ENCODE peak calls at places on chromosomes 13 and 19, in eight cellular contexts. One of them, this sample, is unnamed.

GRCh38 chr19:3785938-3786824 is at the start of gene MATK:
- DNase-seq in astrocyte: no peak
- DNase-seq in H9: no peak
- DNase-seq in fibroblast of lung: no peak
- DNase-seq in DND-41: peak; percentile 51
- DNase-seq in neuronal stem cell: no peak
- DNase-seq in PC-3: no peak
- DNase-seq in K562: peak; percentile 87
- DNase-seq in this sample: no peak

GRCh38 chr13:59601993-59602392 is 561.7 kb downstream of the DIAPH3 start:
- DNase-seq in PC-3: no peak
- DNase-seq in K562: no peak
- DNase-seq in DND-41: no peak
- DNase-seq in H9: no peak
- DNase-seq in neuronal stem cell: no peak
- DNase-seq in fibroblast of lung: no peak
- DNase-seq in astrocyte: no peak
- DNase-seq in this sample: no peak

GRCh38 chr19:35717665-35718344 is at the start of gene KMT2B:
- DNase-seq in DND-41: no peak
- DNase-seq in fibroblast of lung: no peak
- DNase-seq in astrocyte: no peak
- DNase-seq in K562: peak; percentile 95
- DNase-seq in H9: peak; percentile 98
- DNase-seq in neuronal stem cell: no peak
- DNase-seq in PC-3: peak; percentile 89
- DNase-seq in this sample: no peak

GRCh38 chr19:57068921-57069697 is 50.7 kb upstream of the USP29 start:
- DNase-seq in PC-3: peak; percentile 4
- DNase-seq in K562: peak; percentile 10
- DNase-seq in astrocyte: no peak
- DNase-seq in H9: no peak
- DNase-seq in DND-41: peak; percentile 10
- DNase-seq in neuronal stem cell: peak; percentile 33
- DNase-seq in fibroblast of lung: no peak
- DNase-seq in this sample: no peak

GRCh38 chr13:97435794-97436193 is 1.8 kb downstream of the RAP2A start:
- DNase-seq in PC-3: no peak
- DNase-seq in K562: no peak
- DNase-seq in neuronal stem cell: no peak
- DNase-seq in H9: no peak
- DNase-seq in DND-41: no peak
- DNase-seq in fibroblast of lung: peak; percentile 38
- DNase-seq in astrocyte: no peak
- DNase-seq in this sample: peak; percentile 47

GRCh38 chr13:27177852-27178251 is 6.2 kb upstream of the USP12 start:
- DNase-seq in DND-41: no peak
- DNase-seq in neuronal stem cell: no peak
- DNase-seq in astrocyte: no peak
- DNase-seq in fibroblast of lung: no peak
- DNase-seq in K562: peak; percentile 29
- DNase-seq in H9: peak; percentile 81
- DNase-seq in PC-3: no peak
- DNase-seq in this sample: no peak

GRCh38 chr13:36357692-36358091 is 11.5 kb upstream of the SPART start:
- DNase-seq in astrocyte: peak; percentile 80
- DNase-seq in PC-3: no peak
- DNase-seq in K562: no peak
- DNase-seq in fibroblast of lung: peak; percentile 81
- DNase-seq in neuronal stem cell: no peak
- DNase-seq in H9: no peak
- DNase-seq in DND-41: no peak
- DNase-seq in this sample: peak; percentile 10

GRCh38 chr13:41354416-41354815 is 43.3 kb downstream of the NAA16 start:
- DNase-seq in fibroblast of lung: peak; percentile 26
- DNase-seq in H9: no peak
- DNase-seq in PC-3: no peak
- DNase-seq in neuronal stem cell: no peak
- DNase-seq in K562: no peak
- DNase-seq in DND-41: no peak
- DNase-seq in astrocyte: no peak
- DNase-seq in this sample: peak; percentile 6

GRCh38 chr19:3190921-3191805 is 5.4 kb downstream of the NCLN start:
- DNase-seq in astrocyte: no peak
- DNase-seq in DND-41: no peak
- DNase-seq in neuronal stem cell: no peak
- DNase-seq in K562: no peak
- DNase-seq in fibroblast of lung: no peak
- DNase-seq in PC-3: no peak
- DNase-seq in H9: no peak
- DNase-seq in this sample: no peak

GRCh38 chr13:44664308-44664707 is 88.2 kb upstream of the TSC22D1 start:
- DNase-seq in fibroblast of lung: no peak
- DNase-seq in H9: no peak
- DNase-seq in neuronal stem cell: no peak
- DNase-seq in astrocyte: no peak
- DNase-seq in DND-41: no peak
- DNase-seq in K562: no peak
- DNase-seq in PC-3: no peak
- DNase-seq in this sample: no peak

GRCh38 chr13:97855570-97855970 is 97.9 kb upstream of the IPO5 start:
- DNase-seq in astrocyte: peak; percentile 73
- DNase-seq in DND-41: peak; percentile 28
- DNase-seq in K562: peak; percentile 54
- DNase-seq in neuronal stem cell: peak; percentile 67
- DNase-seq in fibroblast of lung: peak; percentile 78
- DNase-seq in PC-3: peak; percentile 77
- DNase-seq in H9: peak; percentile 46
- DNase-seq in this sample: peak; percentile 88

GRCh38 chr13:23984541-23984940 is 87.2 kb upstream of the C1QTNF9B start:
- DNase-seq in neuronal stem cell: no peak
- DNase-seq in fibroblast of lung: peak; percentile 56
- DNase-seq in H9: no peak
- DNase-seq in PC-3: peak; percentile 88
- DNase-seq in K562: no peak
- DNase-seq in DND-41: no peak
- DNase-seq in astrocyte: peak; percentile 50
- DNase-seq in this sample: no peak

GRCh38 chr19:57267294-57267693 is 13.0 kb upstream of the ZNF460 start:
- DNase-seq in astrocyte: peak; percentile 19
- DNase-seq in H9: no peak
- DNase-seq in neuronal stem cell: no peak
- DNase-seq in K562: no peak
- DNase-seq in DND-41: no peak
- DNase-seq in PC-3: peak; percentile 41
- DNase-seq in fibroblast of lung: peak; percentile 31
- DNase-seq in this sample: no peak

GRCh38 chr19:40974633-40975037 is 16.4 kb upstream of the CYP2B6 start:
- DNase-seq in K562: peak; percentile 78
- DNase-seq in H9: peak; percentile 83
- DNase-seq in astrocyte: peak; percentile 39
- DNase-seq in PC-3: peak; percentile 74
- DNase-seq in neuronal stem cell: peak; percentile 68
- DNase-seq in DND-41: peak; percentile 71
- DNase-seq in fibroblast of lung: peak; percentile 52
- DNase-seq in this sample: peak; percentile 76

GRCh38 chr19:42846597-42846996 is 32.9 kb downstream of the PSG1 start:
- DNase-seq in H9: no peak
- DNase-seq in DND-41: no peak
- DNase-seq in K562: no peak
- DNase-seq in PC-3: no peak
- DNase-seq in neuronal stem cell: no peak
- DNase-seq in fibroblast of lung: peak; percentile 22
- DNase-seq in astrocyte: peak; percentile 14
- DNase-seq in this sample: peak; percentile 62

GRCh38 chr13:100725472-100725871 is 50.9 kb upstream of the TMTC4 start:
- DNase-seq in fibroblast of lung: no peak
- DNase-seq in astrocyte: no peak
- DNase-seq in PC-3: no peak
- DNase-seq in neuronal stem cell: no peak
- DNase-seq in H9: no peak
- DNase-seq in K562: no peak
- DNase-seq in DND-41: no peak
- DNase-seq in this sample: no peak

GRCh38 chr19:55838251-55838650 is 1.9 kb downstream of the NLRP4 start:
- DNase-seq in K562: no peak
- DNase-seq in PC-3: no peak
- DNase-seq in fibroblast of lung: no peak
- DNase-seq in neuronal stem cell: no peak
- DNase-seq in astrocyte: no peak
- DNase-seq in H9: no peak
- DNase-seq in DND-41: no peak
- DNase-seq in this sample: no peak

GRCh38 chr13:95559100-95559499 is 6.6 kb downstream of the CLDN10 start:
- DNase-seq in PC-3: peak; percentile 84
- DNase-seq in H9: no peak
- DNase-seq in K562: no peak
- DNase-seq in neuronal stem cell: no peak
- DNase-seq in fibroblast of lung: no peak
- DNase-seq in astrocyte: no peak
- DNase-seq in DND-41: no peak
- DNase-seq in this sample: no peak

GRCh38 chr13:113018676-113019465 is 49.9 kb downstream of the MCF2L start:
- DNase-seq in K562: no peak
- DNase-seq in fibroblast of lung: no peak
- DNase-seq in neuronal stem cell: no peak
- DNase-seq in astrocyte: no peak
- DNase-seq in PC-3: no peak
- DNase-seq in H9: no peak
- DNase-seq in DND-41: no peak
- DNase-seq in this sample: no peak

GRCh38 chr13:99067160-99067985 is 89.5 kb upstream of the DOCK9 start:
- DNase-seq in astrocyte: peak; percentile 92
- DNase-seq in PC-3: peak; percentile 87
- DNase-seq in H9: no peak
- DNase-seq in K562: no peak
- DNase-seq in neuronal stem cell: no peak
- DNase-seq in DND-41: no peak
- DNase-seq in fibroblast of lung: peak; percentile 94
- DNase-seq in this sample: peak; percentile 84

GRCh38 chr19:6012416-6013170 is 34.7 kb upstream of the RANBP3 start:
- DNase-seq in H9: no peak
- DNase-seq in fibroblast of lung: no peak
- DNase-seq in PC-3: no peak
- DNase-seq in DND-41: no peak
- DNase-seq in K562: no peak
- DNase-seq in neuronal stem cell: no peak
- DNase-seq in astrocyte: no peak
- DNase-seq in this sample: no peak

GRCh38 chr13:38349386-38350113 is at the start of gene UFM1:
- DNase-seq in fibroblast of lung: peak; percentile 96
- DNase-seq in neuronal stem cell: peak; percentile 88
- DNase-seq in PC-3: peak; percentile 83
- DNase-seq in H9: peak; percentile 96
- DNase-seq in K562: peak; percentile 79
- DNase-seq in DND-41: peak; percentile 89
- DNase-seq in astrocyte: peak; percentile 93
- DNase-seq in this sample: peak; percentile 96

GRCh38 chr19:7533925-7534480 is 1.5 kb upstream of the PNPLA6 start:
- DNase-seq in astrocyte: peak; percentile 77
- DNase-seq in DND-41: peak; percentile 87
- DNase-seq in K562: peak; percentile 84
- DNase-seq in neuronal stem cell: peak; percentile 78
- DNase-seq in fibroblast of lung: peak; percentile 87
- DNase-seq in PC-3: peak; percentile 90
- DNase-seq in H9: peak; percentile 86
- DNase-seq in this sample: peak; percentile 96
- H2AFZ ChIP-seq in astrocyte: peak overlapping the region; percentile 91
- H2AFZ ChIP-seq in DND-41: peak overlapping the region; percentile 94
- H2AFZ ChIP-seq in K562: peak overlapping the region; percentile 100
- H2AFZ ChIP-seq in neuronal stem cell: peak overlapping the region; percentile 98
- H2AFZ ChIP-seq in fibroblast of lung: peak overlapping the region; percentile 77
- H2AFZ ChIP-seq in PC-3: peak overlapping the region; percentile 99
- H2AFZ ChIP-seq in H9: no peak overlapping the region
- H2AFZ ChIP-seq in this sample: peak overlapping the region; percentile 94

GRCh38 chr19:45906221-45906620 is 3.8 kb upstream of the MYPOP start:
- DNase-seq in fibroblast of lung: peak; percentile 31
- DNase-seq in K562: no peak
- DNase-seq in astrocyte: no peak
- DNase-seq in neuronal stem cell: no peak
- DNase-seq in H9: no peak
- DNase-seq in DND-41: no peak
- DNase-seq in PC-3: peak; percentile 47
- DNase-seq in this sample: peak; percentile 74
- H3K9ac ChIP-seq in fibroblast of lung: no peak overlapping the region
- H3K9ac ChIP-seq in K562: no peak overlapping the region
- H3K9ac ChIP-seq in astrocyte: no peak overlapping the region
- H3K9ac ChIP-seq in neuronal stem cell: no peak overlapping the region
- H3K9ac ChIP-seq in H9: no peak overlapping the region
- H3K9ac ChIP-seq in DND-41: no peak overlapping the region
- H3K9ac ChIP-seq in PC-3: no peak overlapping the region
- H3K9ac ChIP-seq in this sample: no peak overlapping the region

DNA sequence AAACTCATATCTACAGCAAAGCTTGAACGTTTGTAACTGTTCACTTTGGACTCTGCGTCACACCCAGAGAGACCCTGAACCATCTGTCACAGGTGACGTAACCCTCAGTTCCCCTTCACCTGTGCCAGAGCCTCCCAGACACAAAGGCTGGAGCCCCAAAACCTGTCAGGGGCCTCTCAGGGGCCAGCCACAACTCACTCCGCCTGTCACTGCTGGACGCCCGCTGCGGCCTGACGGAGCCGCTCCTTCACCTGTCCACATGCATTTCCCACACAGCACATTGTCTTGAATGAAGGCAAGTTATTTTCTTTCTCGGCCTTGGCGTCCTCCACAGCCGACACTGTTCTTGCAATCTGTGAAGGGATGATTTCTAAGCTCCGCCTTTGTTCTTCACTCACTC is 7.9 kb downstream of the RASA3 start:
- DNase-seq in fibroblast of lung: no peak
- DNase-seq in astrocyte: no peak
- DNase-seq in K562: no peak
- DNase-seq in DND-41: no peak
- DNase-seq in H9: no peak
- DNase-seq in PC-3: no peak
- DNase-seq in neuronal stem cell: no peak
- DNase-seq in this sample: no peak
- H2AFZ ChIP-seq in fibroblast of lung: no peak overlapping the region
- H2AFZ ChIP-seq in astrocyte: no peak overlapping the region
- H2AFZ ChIP-seq in K562: no peak overlapping the region
- H2AFZ ChIP-seq in DND-41: no peak overlapping the region
- H2AFZ ChIP-seq in H9: no peak overlapping the region
- H2AFZ ChIP-seq in PC-3: no peak overlapping the region
- H2AFZ ChIP-seq in neuronal stem cell: no peak overlapping the region
- H2AFZ ChIP-seq in this sample: no peak overlapping the region

DNA sequence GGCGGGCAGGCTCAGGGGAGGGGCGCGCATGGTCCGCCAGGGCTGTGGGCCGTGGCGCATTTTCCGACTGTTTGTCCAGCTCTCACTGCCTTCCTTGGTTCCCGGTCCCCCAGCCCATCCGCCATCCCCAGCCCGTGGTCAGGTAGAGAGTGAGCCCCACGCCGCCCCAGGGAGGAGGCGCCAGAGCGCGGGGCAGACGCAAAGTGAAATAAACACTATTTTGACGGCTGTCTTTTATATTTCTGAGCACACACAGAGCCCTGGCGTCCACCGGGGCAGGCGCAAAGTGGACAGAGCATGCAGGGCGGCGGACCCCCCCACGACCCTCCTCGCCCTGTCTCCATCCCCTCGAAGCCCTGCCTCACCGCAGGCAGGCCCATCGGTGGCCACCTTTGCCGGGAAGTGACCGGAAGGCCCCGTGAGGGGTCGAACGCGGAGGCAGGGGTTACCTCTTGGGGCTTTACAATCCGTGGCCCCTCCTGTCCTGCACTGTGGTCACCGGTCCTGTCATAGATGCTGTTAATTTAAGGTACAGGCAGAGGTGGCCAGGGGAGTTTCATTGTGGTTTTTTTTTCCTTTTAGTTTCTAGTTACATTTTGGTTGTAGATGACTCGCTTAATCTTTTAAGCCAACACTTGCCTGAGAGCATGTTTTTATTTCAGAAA is 13.2 kb downstream of the COMP start:
- DNase-seq in PC-3: no peak
- DNase-seq in K562: no peak
- DNase-seq in fibroblast of lung: no peak
- DNase-seq in DND-41: no peak
- DNase-seq in H9: no peak
- DNase-seq in neuronal stem cell: no peak
- DNase-seq in astrocyte: no peak
- DNase-seq in this sample: peak; percentile 15
- H3K9ac ChIP-seq in PC-3: no peak overlapping the region
- H3K9ac ChIP-seq in K562: no peak overlapping the region
- H3K9ac ChIP-seq in fibroblast of lung: no peak overlapping the region
- H3K9ac ChIP-seq in DND-41: no peak overlapping the region
- H3K9ac ChIP-seq in H9: no peak overlapping the region
- H3K9ac ChIP-seq in neuronal stem cell: peak overlapping the region; percentile 77
- H3K9ac ChIP-seq in astrocyte: no peak overlapping the region
- H3K9ac ChIP-seq in this sample: no peak overlapping the region